ENCODE peak calls at places on chromosome 11, in seven cellular contexts. One of them, this sample, is unnamed.
A peak's percentile ranks its signal among the peaks of the same experiment; 100 is the strongest.

GRCh38 chr11:331332-332060 is 10.8 kb upstream of the IFITM3 start:
- DNase-seq in upper lobe of right lung: peak; percentile 28
- DNase-seq in IMR-90: no peak
- DNase-seq in GM12865: no peak
- DNase-seq in kidney: peak; percentile 65
- DNase-seq in testis: no peak
- DNase-seq in uterus: peak; percentile 30
- DNase-seq in this sample: no peak

GRCh38 chr11:14075118-14075601 is 112.6 kb downstream of the SPON1 start:
- DNase-seq in upper lobe of right lung: no peak
- DNase-seq in uterus: no peak
- DNase-seq in testis: no peak
- DNase-seq in kidney: no peak
- DNase-seq in GM12865: no peak
- DNase-seq in IMR-90: no peak
- DNase-seq in this sample: no peak

GRCh38 chr11:86577663-86578636 is 94.5 kb downstream of the ME3 start:
- DNase-seq in GM12865: no peak
- DNase-seq in uterus: peak; percentile 87
- DNase-seq in upper lobe of right lung: no peak
- DNase-seq in kidney: peak; percentile 87
- DNase-seq in IMR-90: peak; percentile 91
- DNase-seq in testis: peak; percentile 79
- DNase-seq in this sample: no peak

GRCh38 chr11:62018978-62019664 is 51.7 kb upstream of the FTH1 start:
- DNase-seq in GM12865: peak; percentile 18
- DNase-seq in IMR-90: no peak
- DNase-seq in kidney: no peak
- DNase-seq in uterus: no peak
- DNase-seq in testis: no peak
- DNase-seq in upper lobe of right lung: peak; percentile 17
- DNase-seq in this sample: no peak

GRCh38 chr11:35158371-35159081 is 19.6 kb downstream of the CD44 start:
- DNase-seq in upper lobe of right lung: no peak
- DNase-seq in kidney: peak; percentile 75
- DNase-seq in testis: peak; percentile 35
- DNase-seq in GM12865: no peak
- DNase-seq in uterus: peak; percentile 49
- DNase-seq in IMR-90: no peak
- DNase-seq in this sample: no peak

GRCh38 chr11:15901046-15901445 is 455.3 kb downstream of the SOX6 start:
- DNase-seq in kidney: no peak
- DNase-seq in testis: peak; percentile 47
- DNase-seq in IMR-90: no peak
- DNase-seq in upper lobe of right lung: peak; percentile 60
- DNase-seq in GM12865: no peak
- DNase-seq in uterus: no peak
- DNase-seq in this sample: no peak

GRCh38 chr11:87421422-87421821 is 383.7 kb downstream of the TMEM135 start:
- DNase-seq in GM12865: peak; percentile 76
- DNase-seq in kidney: no peak
- DNase-seq in upper lobe of right lung: no peak
- DNase-seq in testis: peak; percentile 75
- DNase-seq in IMR-90: peak; percentile 87
- DNase-seq in uterus: peak; percentile 58
- DNase-seq in this sample: no peak

GRCh38 chr11:75565221-75565814 is 3.3 kb downstream of the SERPINH1 start:
- DNase-seq in kidney: peak; percentile 89
- DNase-seq in uterus: peak; percentile 74
- DNase-seq in IMR-90: peak; percentile 78
- DNase-seq in upper lobe of right lung: no peak
- DNase-seq in GM12865: no peak
- DNase-seq in testis: no peak
- DNase-seq in this sample: no peak

GRCh38 chr11:11856638-11857037 is 14.9 kb downstream of the USP47 start:
- DNase-seq in GM12865: peak; percentile 57
- DNase-seq in kidney: no peak
- DNase-seq in uterus: no peak
- DNase-seq in IMR-90: no peak
- DNase-seq in testis: no peak
- DNase-seq in upper lobe of right lung: no peak
- DNase-seq in this sample: no peak

GRCh38 chr11:45590743-45591142 is 74.7 kb downstream of the CHST1 start:
- DNase-seq in GM12865: no peak
- DNase-seq in IMR-90: no peak
- DNase-seq in upper lobe of right lung: no peak
- DNase-seq in uterus: no peak
- DNase-seq in testis: no peak
- DNase-seq in kidney: no peak
- DNase-seq in this sample: no peak

GRCh38 chr11:46906596-46906995 is 11.8 kb downstream of the LRP4 start:
- DNase-seq in kidney: no peak
- DNase-seq in testis: peak; percentile 23
- DNase-seq in upper lobe of right lung: no peak
- DNase-seq in GM12865: peak; percentile 9
- DNase-seq in uterus: no peak
- DNase-seq in IMR-90: peak; percentile 52
- DNase-seq in this sample: no peak

GRCh38 chr11:57792060-57792541 is 30.5 kb downstream of the CTNND1 start:
- DNase-seq in IMR-90: peak; percentile 53
- DNase-seq in kidney: peak; percentile 89
- DNase-seq in GM12865: peak; percentile 88
- DNase-seq in testis: peak; percentile 60
- DNase-seq in upper lobe of right lung: peak; percentile 93
- DNase-seq in uterus: peak; percentile 33
- DNase-seq in this sample: peak; percentile 96

DNA sequence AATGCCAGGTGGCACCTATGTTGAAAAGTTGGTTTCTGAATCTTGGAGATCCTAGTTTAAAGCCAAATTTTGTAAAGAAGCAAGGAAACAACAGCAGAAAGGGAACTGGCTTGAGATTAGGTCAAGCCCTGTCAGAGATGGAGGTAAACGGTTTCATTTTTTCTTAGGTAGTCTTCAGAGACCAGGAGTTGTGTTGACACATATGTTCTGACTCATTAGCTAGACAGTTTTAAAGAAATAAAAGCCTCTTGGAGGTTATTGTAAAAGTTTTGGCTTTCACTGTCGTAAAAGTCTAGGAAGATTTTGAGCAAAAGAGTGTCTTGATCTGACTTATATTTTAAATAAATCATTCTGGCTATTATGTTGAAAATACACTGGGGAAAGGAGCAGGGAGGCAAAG is 151.5 kb upstream of the CTSC start:
- DNase-seq in GM12865: no peak
- DNase-seq in IMR-90: peak; percentile 59
- DNase-seq in uterus: no peak
- DNase-seq in kidney: no peak
- DNase-seq in testis: no peak
- DNase-seq in upper lobe of right lung: no peak
- DNase-seq in this sample: no peak
- TF ChIP-seq CTCF in GM12865: no peak
- TF ChIP-seq CTCF in IMR-90: no peak
- TF ChIP-seq CTCF in uterus: no peak
- TF ChIP-seq CTCF in kidney: no peak
- TF ChIP-seq CTCF in testis: no peak
- TF ChIP-seq CTCF in upper lobe of right lung: no peak
- TF ChIP-seq CTCF in this sample: no peak

DNA sequence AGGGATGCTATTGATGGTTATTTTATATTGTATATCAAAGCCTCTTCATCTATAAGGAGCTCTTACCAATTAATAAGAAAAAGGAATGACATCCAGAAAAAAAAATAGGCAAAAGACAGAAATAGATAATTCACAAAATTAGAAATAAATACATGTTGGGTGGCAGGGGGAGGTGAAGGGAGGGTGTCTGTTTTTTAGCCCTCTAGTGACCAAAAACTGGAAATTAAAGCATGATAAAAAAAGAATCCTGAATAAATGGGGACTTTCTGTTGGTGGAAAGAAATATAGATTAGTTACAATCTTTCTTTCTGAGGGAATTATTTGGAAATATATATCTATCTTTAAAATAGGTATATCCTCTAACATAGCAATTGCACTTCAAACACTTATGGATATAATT is 42.0 kb upstream of the TTC36 start:
- DNase-seq in kidney: no peak
- DNase-seq in uterus: no peak
- DNase-seq in upper lobe of right lung: no peak
- DNase-seq in GM12865: no peak
- DNase-seq in testis: no peak
- DNase-seq in IMR-90: no peak
- DNase-seq in this sample: no peak
- TF ChIP-seq CTCF in kidney: no peak
- TF ChIP-seq CTCF in uterus: no peak
- TF ChIP-seq CTCF in upper lobe of right lung: no peak
- TF ChIP-seq CTCF in GM12865: no peak
- TF ChIP-seq CTCF in testis: peak; percentile 18
- TF ChIP-seq CTCF in IMR-90: no peak
- TF ChIP-seq CTCF in this sample: no peak

DNA sequence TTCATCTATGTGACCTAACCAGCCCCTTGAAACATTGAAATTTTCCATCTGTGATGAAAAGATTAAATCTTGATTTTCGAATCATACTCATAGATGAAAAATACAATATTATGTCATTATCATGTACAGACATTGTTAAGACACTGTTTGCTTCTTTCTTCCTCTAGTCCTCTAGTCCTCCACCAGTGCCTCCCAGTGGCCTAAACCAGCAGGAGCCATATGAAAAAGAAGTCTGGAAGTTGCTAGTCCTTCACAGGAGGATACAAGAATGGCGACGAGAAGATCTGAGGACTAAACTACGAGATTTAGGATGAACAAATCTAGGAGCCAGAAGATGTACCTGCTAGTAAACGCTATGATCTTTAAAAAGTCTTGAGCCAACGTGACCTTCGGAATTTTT is 134.1 kb downstream of the SLC17A6 start:
- DNase-seq in IMR-90: peak; percentile 9
- DNase-seq in uterus: no peak
- DNase-seq in upper lobe of right lung: no peak
- DNase-seq in GM12865: no peak
- DNase-seq in kidney: no peak
- DNase-seq in testis: no peak
- DNase-seq in this sample: no peak
- TF ChIP-seq CTCF in IMR-90: peak; percentile 27
- TF ChIP-seq CTCF in uterus: no peak
- TF ChIP-seq CTCF in upper lobe of right lung: no peak
- TF ChIP-seq CTCF in GM12865: no peak
- TF ChIP-seq CTCF in kidney: no peak
- TF ChIP-seq CTCF in testis: no peak
- TF ChIP-seq CTCF in this sample: no peak

GRCh38 chr11:32428665-32429293 is 6.6 kb downstream of the WT1 start:
- DNase-seq in kidney: no peak
- DNase-seq in uterus: peak; percentile 60
- DNase-seq in IMR-90: no peak
- DNase-seq in testis: no peak
- DNase-seq in GM12865: no peak
- DNase-seq in upper lobe of right lung: no peak
- DNase-seq in this sample: no peak

GRCh38 chr11:32431657-32432056 is 3.7 kb downstream of the WT1 start:
- DNase-seq in uterus: no peak
- DNase-seq in kidney: no peak
- DNase-seq in upper lobe of right lung: no peak
- DNase-seq in testis: no peak
- DNase-seq in IMR-90: no peak
- DNase-seq in GM12865: no peak
- DNase-seq in this sample: no peak

GRCh38 chr11:32429477-32429876 is 5.9 kb downstream of the WT1 start:
- DNase-seq in testis: no peak
- DNase-seq in upper lobe of right lung: no peak
- DNase-seq in uterus: no peak
- DNase-seq in kidney: no peak
- DNase-seq in IMR-90: no peak
- DNase-seq in GM12865: no peak
- DNase-seq in this sample: no peak

GRCh38 chr11:32432565-32433248 is 2.6 kb downstream of the WT1 start:
- DNase-seq in IMR-90: no peak
- DNase-seq in kidney: no peak
- DNase-seq in uterus: no peak
- DNase-seq in testis: peak; percentile 37
- DNase-seq in upper lobe of right lung: no peak
- DNase-seq in GM12865: no peak
- DNase-seq in this sample: no peak

GRCh38 chr11:32430586-32431357 is 4.6 kb downstream of the WT1 start:
- DNase-seq in uterus: peak; percentile 54
- DNase-seq in testis: peak; percentile 92
- DNase-seq in kidney: no peak
- DNase-seq in GM12865: no peak
- DNase-seq in IMR-90: no peak
- DNase-seq in upper lobe of right lung: no peak
- DNase-seq in this sample: no peak
- TF ChIP-seq CTCF in uterus: peak; percentile 28
- TF ChIP-seq CTCF in testis: no peak
- TF ChIP-seq CTCF in kidney: no peak
- TF ChIP-seq CTCF in GM12865: no peak
- TF ChIP-seq CTCF in IMR-90: no peak
- TF ChIP-seq CTCF in upper lobe of right lung: no peak
- TF ChIP-seq CTCF in this sample: peak; percentile 15

GRCh38 chr11:20631525-20632168 is 32.2 kb downstream of the SLC6A5 start:
- DNase-seq in testis: no peak
- DNase-seq in GM12865: no peak
- DNase-seq in upper lobe of right lung: no peak
- DNase-seq in uterus: no peak
- DNase-seq in kidney: no peak
- DNase-seq in IMR-90: no peak
- DNase-seq in this sample: no peak
- TF ChIP-seq CTCF in testis: no peak
- TF ChIP-seq CTCF in GM12865: no peak
- TF ChIP-seq CTCF in upper lobe of right lung: no peak
- TF ChIP-seq CTCF in uterus: no peak
- TF ChIP-seq CTCF in kidney: no peak
- TF ChIP-seq CTCF in IMR-90: no peak
- TF ChIP-seq CTCF in this sample: no peak

This sample was measured in CD14-positive monocyte.